ENCODE peak calls at places on chromosome 2, in eight cellular contexts. D, O, B, R, F, W, U and N are unnamed samples. For H3K27me3, the result is how much of the 10 kb centered on the place peaks cover.

GRCh38 chr2:170739048-170739447 is 23.9 kb downstream of the SP5 start:
- DNase-seq in O (no peak), F (no peak), R (no peak), W (no peak), U (peak), B (no peak), D (no peak), N (no peak)

GRCh38 chr2:68828887-68829708 is 42.1 kb downstream of the BMP10 start:
- DNase-seq in B (peak), F (peak), D (peak), W (peak), R (peak), O (peak), U (peak), N (no peak)

GRCh38 chr2:136328396-136328795 is 210.4 kb upstream of the CXCR4 start:
- DNase-seq in F (no peak), O (no peak), D (no peak), U (no peak), R (no peak), B (no peak), W (no peak), N (no peak)

GRCh38 chr2:189719531-189719930 is 43.1 kb downstream of the OSGEPL1 start:
- DNase-seq in B (no peak), O (no peak), D (no peak), U (no peak), W (no peak), F (no peak), R (no peak), N (no peak)

GRCh38 chr2:238929242-238930081 is 81.6 kb downstream of the TWIST2 start:
- DNase-seq in D (no peak), R (no peak), U (peak), B (peak), O (no peak), F (no peak), W (no peak), N (no peak)

GRCh38 chr2:237244976-237245646 is 159.4 kb downstream of the COPS8 start:
- DNase-seq in F (no peak), B (no peak), O (no peak), U (peak), D (no peak), W (no peak), R (no peak), N (no peak)

GRCh38 chr2:102788880-102789250 is 27.0 kb downstream of the TMEM182 start:
- DNase-seq in W (no peak), F (no peak), U (no peak), B (no peak), D (no peak), O (no peak), R (no peak), N (no peak)

GRCh38 chr2:241859436-241860183 is 916 bp upstream of the PDCD1 start:
- DNase-seq in U (no peak), W (no peak), R (peak), F (no peak), B (peak), D (no peak), O (peak), N (peak)

GRCh38 chr2:95018861-95019550 is 6.5 kb upstream of the MAL start:
- DNase-seq in O (no peak), W (no peak), B (no peak), F (no peak), U (no peak), R (no peak), D (peak), N (no peak)

GRCh38 chr2:109168716-109169115 is 39.7 kb downstream of the SH3RF3 start:
- DNase-seq in O (no peak), B (no peak), W (no peak), U (no peak), F (no peak), D (no peak), R (no peak), N (no peak)

GRCh38 chr2:109168080-109168479 is 39.1 kb downstream of the SH3RF3 start:
- DNase-seq in U (no peak), D (no peak), O (no peak), R (no peak), B (no peak), W (no peak), F (no peak), N (no peak)

GRCh38 chr2:109164739-109165221 is 35.8 kb downstream of the SH3RF3 start:
- DNase-seq in B (peak), D (no peak), O (no peak), U (peak), F (no peak), W (peak), R (no peak), N (no peak)

GRCh38 chr2:109162999-109163398 is 34.0 kb downstream of the SH3RF3 start:
- DNase-seq in W (peak), F (peak), D (no peak), B (peak), R (no peak), O (no peak), U (peak), N (no peak)

GRCh38 chr2:109166811-109167210 is 37.8 kb downstream of the SH3RF3 start:
- DNase-seq in U (no peak), O (no peak), B (no peak), D (no peak), W (no peak), R (no peak), F (no peak), N (no peak)
- H3K4me3 ChIP-seq in U (no peak), O (no peak), B (no peak), D (no peak), W (no peak), R (no peak), F (no peak), N (no peak)

DNA sequence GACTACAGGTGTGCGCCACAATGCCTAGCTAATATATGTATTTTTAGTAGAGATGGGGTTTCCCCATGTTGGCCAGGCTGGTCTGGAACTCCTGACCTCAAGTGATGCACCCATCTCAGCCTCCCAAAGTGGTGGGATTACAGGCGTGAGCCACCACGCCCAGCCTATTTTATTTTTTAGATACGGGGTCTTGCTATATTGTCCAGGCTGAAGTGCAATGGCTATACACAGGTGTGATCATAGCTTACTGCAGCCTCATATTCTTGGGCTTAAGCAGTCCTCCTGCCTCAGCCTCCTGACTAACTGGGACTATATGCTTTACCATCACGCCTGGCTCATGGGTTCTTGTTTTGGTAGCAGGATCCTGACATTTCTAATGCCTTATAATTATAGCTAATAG is 42.4 kb downstream of the BIRC6 start:
- DNase-seq in W (no peak), B (no peak), U (no peak), F (no peak), O (no peak), D (no peak), R (no peak), N (no peak)
- TF ChIP-seq CTCF in W (no peak), B (no peak), U (no peak), F (no peak), O (no peak), D (no peak), R (no peak), N (no peak)

DNA sequence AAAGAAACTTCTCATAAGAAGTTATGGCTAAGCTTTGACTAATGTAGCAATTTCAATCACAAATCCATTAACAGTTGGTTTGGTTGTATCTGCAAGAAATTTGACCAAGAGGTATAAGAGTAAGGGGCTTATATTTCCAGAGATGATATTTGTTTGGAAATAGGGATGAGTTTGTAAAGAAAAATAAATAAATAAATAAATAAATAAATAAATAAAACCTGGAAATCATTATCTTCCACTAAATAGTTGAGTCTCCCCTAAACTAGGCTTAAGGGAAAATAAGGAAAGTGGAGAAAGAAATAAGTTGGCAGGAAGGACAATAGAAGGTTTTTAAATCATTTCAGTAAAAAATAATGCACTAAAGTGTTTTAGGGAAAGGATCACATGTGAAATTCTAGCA is 23.5 kb upstream of the SCN7A start:
- DNase-seq in B (no peak), R (no peak), D (no peak), O (no peak), F (no peak), U (no peak), W (no peak), N (no peak)
- H3K27me3 ChIP-seq in B (under half), R (under half), D (under half), O (under half), F (under half), U (under half), W (under half), N (under half)

GRCh38 chr2:201262718-201263117 is 2.4 kb downstream of the CASP8 start:
- DNase-seq in W (no peak), F (no peak), D (no peak), O (no peak), R (no peak), B (no peak), U (no peak), N (no peak)
- H3K4me3 ChIP-seq in W (no peak), F (no peak), D (no peak), O (no peak), R (no peak), B (no peak), U (no peak), N (no peak)

GRCh38 chr2:229273384-229274338 is 2.6 kb upstream of the PID1 start:
- DNase-seq in R (no peak), F (no peak), O (no peak), B (no peak), W (peak), D (peak), U (peak), N (no peak)
- TF ChIP-seq CTCF in R (peak), F (peak), O (peak), B (peak), W (peak), D (peak), U (peak), N (peak)

GRCh38 chr2:218999881-219000568 is 6.8 kb upstream of the CRYBA2 start:
- DNase-seq in B (no peak), W (peak), R (peak), D (peak), F (no peak), U (no peak), O (no peak), N (no peak)

GRCh38 chr2:218999021-218999880 is 6.0 kb upstream of the CRYBA2 start:
- DNase-seq in U (no peak), D (no peak), F (no peak), R (no peak), B (no peak), O (no peak), W (peak), N (no peak)

GRCh38 chr2:219001577-219002394 is 8.6 kb upstream of the CRYBA2 start:
- DNase-seq in F (no peak), B (no peak), U (no peak), D (peak), R (peak), W (peak), O (peak), N (no peak)

GRCh38 chr2:219001100-219001576 is 7.9 kb upstream of the CRYBA2 start:
- DNase-seq in B (no peak), F (no peak), R (no peak), W (peak), U (no peak), D (no peak), O (no peak), N (no peak)

GRCh38 chr2:219000569-219000960 is 7.3 kb upstream of the CRYBA2 start:
- DNase-seq in R (peak), W (peak), O (no peak), D (no peak), F (no peak), U (no peak), B (no peak), N (no peak)
- H3K27me3 ChIP-seq in R (under half), W (under half), O (half or more), D (half or more), F (under half), U (half or more), B (half or more), N (under half)

DNA sequence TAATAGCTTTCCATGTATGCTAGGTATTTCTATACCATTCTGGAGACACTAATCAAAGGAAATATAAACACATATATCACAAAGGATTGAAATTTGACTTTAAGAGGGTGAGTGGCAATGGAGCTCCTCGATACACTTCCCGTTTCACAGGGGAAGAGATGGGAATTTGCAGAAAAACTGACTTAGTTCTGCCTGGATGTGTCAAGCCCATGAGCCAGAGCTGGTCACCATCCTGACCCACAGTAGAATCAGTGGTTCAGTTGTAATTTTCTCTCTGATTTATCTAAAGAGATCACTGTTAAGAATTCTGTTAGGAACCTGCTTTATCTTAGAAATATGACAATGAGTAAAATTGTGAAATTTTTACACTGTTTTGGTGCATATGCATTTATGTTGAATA is 34.2 kb downstream of the PLCL1 start:
- DNase-seq in W (no peak), B (no peak), R (no peak), U (no peak), O (no peak), F (no peak), D (no peak), N (no peak)
- H3K4me3 ChIP-seq in W (no peak), B (peak), R (no peak), U (peak), O (peak), F (peak), D (no peak), N (no peak)

DNA sequence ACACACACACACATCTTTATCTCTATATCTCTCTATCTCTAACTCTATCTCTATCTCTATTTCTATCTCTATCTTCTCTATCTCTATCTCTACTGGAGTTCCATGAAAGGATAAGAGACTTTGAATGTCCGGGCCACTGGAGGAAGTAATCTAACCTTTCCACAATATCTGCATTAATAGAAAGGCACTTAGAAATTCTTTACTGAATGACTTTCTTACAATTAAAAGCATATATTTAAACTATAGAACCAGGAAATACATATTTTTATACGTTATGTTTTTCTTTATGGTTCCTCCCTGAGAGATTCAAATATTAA is 234.9 kb downstream of the TRIB2 start:
- DNase-seq in W (no peak), D (no peak), U (no peak), R (no peak), B (no peak), O (no peak), F (no peak), N (no peak)
- TF ChIP-seq CTCF in W (no peak), D (no peak), U (no peak), R (no peak), B (no peak), O (no peak), F (no peak), N (no peak)

GRCh38 chr2:29225814-29226213 is 110.6 kb downstream of the CLIP4 start:
- DNase-seq in U (no peak), R (no peak), W (no peak), B (no peak), F (no peak), O (no peak), D (peak), N (no peak)

GRCh38 chr2:29224693-29225551 is 109.7 kb downstream of the CLIP4 start:
- DNase-seq in U (no peak), F (no peak), W (no peak), R (no peak), D (no peak), O (no peak), B (no peak), N (no peak)

GRCh38 chr2:29226808-29227207 is 111.6 kb downstream of the CLIP4 start:
- DNase-seq in R (no peak), F (no peak), W (no peak), U (no peak), B (no peak), O (no peak), D (no peak), N (no peak)

GRCh38 chr2:29228276-29228675 is 113.1 kb downstream of the CLIP4 start:
- DNase-seq in R (no peak), O (no peak), B (no peak), F (no peak), W (no peak), D (no peak), U (peak), N (no peak)

DNA sequence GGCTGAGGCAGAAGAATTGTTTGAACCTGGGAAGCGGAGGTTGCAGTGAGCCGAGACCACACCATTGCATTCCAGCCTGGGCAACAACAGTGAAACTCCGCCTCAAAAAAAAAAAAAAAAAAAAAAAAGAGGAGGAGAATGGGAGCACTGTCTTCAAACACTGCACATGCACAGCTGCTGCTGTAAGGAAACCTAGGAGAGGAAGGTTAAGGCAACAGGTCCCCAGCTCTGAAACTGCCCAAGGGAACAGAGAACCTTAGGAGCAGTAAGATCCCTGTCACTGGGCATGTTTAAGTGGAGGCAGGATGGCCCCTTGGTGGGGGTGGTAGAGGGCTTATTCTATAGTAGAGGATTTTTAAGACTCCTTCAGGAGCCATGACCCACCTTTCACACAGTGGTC is 111.2 kb downstream of the CLIP4 start:
- DNase-seq in W (no peak), B (no peak), F (no peak), R (no peak), O (no peak), U (no peak), D (no peak), N (no peak)
- H3K27me3 ChIP-seq in W (under half), B (under half), F (under half), R (under half), O (under half), U (under half), D (under half), N (under half)

DNA sequence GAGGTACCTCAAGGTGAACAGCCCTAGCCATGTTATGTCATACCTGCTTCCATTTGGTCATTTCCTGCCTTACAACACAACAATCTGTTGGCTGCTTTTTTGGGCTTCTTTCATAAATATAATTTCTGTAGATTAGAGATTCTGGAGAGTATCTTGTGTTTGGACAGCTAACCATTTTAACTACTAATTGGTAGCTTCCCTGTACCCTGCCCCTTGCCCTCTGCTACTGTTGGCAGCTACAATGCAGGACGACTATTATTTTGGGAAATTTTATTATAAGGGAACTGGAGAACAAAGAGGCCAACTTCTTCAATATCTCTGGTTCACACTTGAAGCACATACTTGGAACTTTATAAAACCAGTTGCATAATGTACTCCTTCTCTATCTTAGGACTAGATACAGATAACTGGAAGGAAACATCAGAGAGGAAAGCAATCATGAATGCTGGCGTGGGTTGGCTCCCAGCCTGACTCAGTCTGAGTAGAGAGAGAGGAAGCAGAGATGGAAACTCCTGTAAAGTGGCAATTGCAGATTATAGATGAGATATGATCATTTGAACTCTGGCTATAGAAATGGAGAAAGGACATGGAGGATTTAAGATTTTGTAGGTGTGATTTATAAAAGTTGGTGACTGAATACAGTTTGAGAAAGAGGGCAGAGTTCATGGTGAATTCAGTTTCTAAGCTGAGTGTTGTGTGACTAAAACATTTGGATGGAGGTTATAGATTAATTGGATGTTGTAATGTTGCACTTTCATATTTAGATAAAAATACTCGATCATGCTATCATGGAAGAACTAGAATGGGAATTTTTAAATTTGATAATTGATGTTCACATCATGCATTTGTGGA is 74.5 kb downstream of the MDH1 start:
- DNase-seq in R (no peak), W (no peak), F (no peak), U (peak), B (no peak), O (no peak), D (no peak), N (no peak)
- H3K4me3 ChIP-seq in R (no peak), W (no peak), F (no peak), U (no peak), B (no peak), O (no peak), D (no peak), N (no peak)